ENCODE peak calls at places on chromosomes 2 and 18, in eight cellular contexts. A is mammary epithelial cell, T is astrocyte, F is HCT116, Y is GM23248, I is hepatocyte, D is neural progenitor cell, N is OCI-LY7. W is an unnamed sample.

GRCh38 chr2:84338069-84338468 is 121.0 kb downstream of the SUCLG1 start:
- DNase-seq in A (no peak), T (no peak), F (no peak), Y (peak; percentile 71), I (no peak), D (no peak), N (no peak), W (no peak)

GRCh38 chr2:158457092-158457825 is 507 bp downstream of the PKP4 start:
- DNase-seq in A (peak; percentile 73), T (peak; percentile 52), F (no peak), Y (peak; percentile 88), I (peak; percentile 82), D (peak; percentile 82), N (peak; percentile 62), W (peak; percentile 63)

GRCh38 chr18:62736077-62736476 is 20.7 kb downstream of the PHLPP1 start:
- DNase-seq in A (no peak), T (no peak), F (no peak), Y (no peak), I (no peak), D (no peak), N (no peak), W (no peak)

GRCh38 chr2:242060212-242060835 is 190.8 kb downstream of the RTP5 start:
- DNase-seq in A (peak; percentile 45), T (peak; percentile 60), F (no peak), Y (peak; percentile 92), I (peak; percentile 44), D (no peak), N (no peak), W (no peak)

GRCh38 chr2:203681978-203682377 is 24.5 kb upstream of the CD28 start:
- DNase-seq in A (peak; percentile 71), T (no peak), F (no peak), Y (peak; percentile 73), I (no peak), D (no peak), N (no peak), W (no peak)

GRCh38 chr18:79799619-79800352 is 2.0 kb downstream of the KCNG2 start:
- DNase-seq in A (no peak), T (no peak), F (no peak), Y (no peak), I (no peak), D (no peak), N (peak; percentile 65), W (no peak)

GRCh38 chr2:196597531-196597930 is 42.0 kb upstream of the CCDC150 start:
- DNase-seq in A (no peak), T (peak; percentile 14), F (no peak), Y (peak; percentile 46), I (no peak), D (no peak), N (no peak), W (no peak)

GRCh38 chr2:85578243-85579180 is 1.1 kb downstream of the VAMP8 start:
- DNase-seq in A (no peak), T (no peak), F (no peak), Y (no peak), I (no peak), D (no peak), N (peak; percentile 81), W (no peak)

GRCh38 chr2:46194856-46195255 is 102.4 kb upstream of the EPAS1 start:
- DNase-seq in A (no peak), T (no peak), F (no peak), Y (no peak), I (no peak), D (no peak), N (no peak), W (no peak)

GRCh38 chr2:217932661-217933325 is 70.0 kb downstream of the TNS1 start:
- DNase-seq in A (no peak), T (peak; percentile 64), F (no peak), Y (peak; percentile 59), I (no peak), D (peak; percentile 35), N (no peak), W (peak; percentile 39)

GRCh38 chr2:1722692-1723091 is 21.6 kb downstream of the PXDN start:
- DNase-seq in A (no peak), T (no peak), F (no peak), Y (no peak), I (no peak), D (no peak), N (no peak), W (no peak)

GRCh38 chr18:76126327-76126726 is 368.7 kb downstream of the ZNF516 start:
- DNase-seq in A (no peak), T (no peak), F (no peak), Y (no peak), I (no peak), D (peak; percentile 64), N (no peak), W (peak; percentile 41)

GRCh38 chr2:105775809-105776559 is 31.3 kb downstream of the NCK2 start:
- DNase-seq in A (no peak), T (no peak), F (no peak), Y (no peak), I (no peak), D (no peak), N (peak; percentile 62), W (no peak)

GRCh38 chr2:44825702-44826101 is 115.8 kb upstream of the SIX3 start:
- DNase-seq in A (no peak), T (no peak), F (no peak), Y (no peak), I (peak; percentile 24), D (no peak), N (no peak), W (no peak)

GRCh38 chr2:3762771-3763447 is 59.5 kb downstream of the DCDC2C start:
- DNase-seq in A (no peak), T (no peak), F (no peak), Y (no peak), I (no peak), D (no peak), N (no peak), W (no peak)

GRCh38 chr2:26964446-26964845 is 6.0 kb upstream of the MAPRE3 start:
- DNase-seq in A (no peak), T (no peak), F (no peak), Y (no peak), I (no peak), D (no peak), N (no peak), W (no peak)

GRCh38 chr18:36412778-36413177 is 115.3 kb downstream of the FHOD3 start:
- DNase-seq in A (no peak), T (no peak), F (no peak), Y (peak; percentile 62), I (peak; percentile 28), D (peak; percentile 36), N (no peak), W (peak; percentile 73)

GRCh38 chr2:69741281-69742169 is at the start of gene ANXA4:
- DNase-seq in A (peak; percentile 87), T (peak; percentile 61), F (peak; percentile 62), Y (peak; percentile 91), I (peak; percentile 91), D (peak; percentile 60), N (peak; percentile 16), W (peak; percentile 73)

GRCh38 chr2:38866773-38867443 is 8.8 kb downstream of the DHX57 start:
- DNase-seq in A (peak; percentile 88), T (no peak), F (no peak), Y (peak; percentile 2), I (no peak), D (no peak), N (no peak), W (no peak)

GRCh38 chr2:11949732-11950503 is 203.5 kb downstream of the LPIN1 start:
- DNase-seq in A (no peak), T (no peak), F (no peak), Y (peak; percentile 33), I (no peak), D (no peak), N (peak; percentile 82), W (no peak)

GRCh38 chr2:165162466-165162865 is 41.4 kb downstream of the SCN3A start:
- DNase-seq in A (no peak), T (no peak), F (no peak), Y (no peak), I (no peak), D (no peak), N (no peak), W (no peak)

DNA sequence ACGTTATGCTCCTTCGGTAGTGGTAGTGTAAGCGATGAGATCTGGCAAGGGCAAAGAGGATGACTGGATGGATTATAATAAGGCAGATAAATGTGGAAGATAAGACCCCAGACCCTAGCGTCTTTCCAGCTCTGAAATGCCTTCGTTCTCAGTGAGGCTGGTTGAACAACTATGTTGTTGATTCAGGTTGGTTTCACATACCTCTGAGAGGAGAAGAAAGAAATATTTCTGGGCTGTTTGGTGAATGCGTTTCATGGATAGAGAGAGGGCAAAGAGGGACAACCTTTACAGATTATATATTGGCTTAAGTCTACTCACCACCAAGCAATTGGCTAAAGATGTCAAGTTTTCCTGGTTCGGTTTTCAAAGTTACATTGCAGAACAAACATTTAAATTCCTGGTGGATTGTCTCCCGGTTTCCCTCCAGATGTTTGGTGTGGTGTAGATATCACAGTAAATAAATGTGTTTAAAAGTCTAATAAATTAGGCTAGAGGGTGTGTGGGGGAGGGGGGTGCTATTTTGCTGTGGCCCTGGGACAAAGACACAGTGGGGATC is 190.1 kb upstream of the GLI2 start:
- DNase-seq in A (no peak), T (peak; percentile 39), F (no peak), Y (no peak), I (no peak), D (no peak), N (no peak), W (no peak)
- H3K4me3 ChIP-seq in A (no peak overlapping the region), T (no peak overlapping the region), F (no peak overlapping the region), Y (peak overlapping the region; percentile 37), I (no peak overlapping the region), D (no peak overlapping the region), N (no peak overlapping the region), W (no peak overlapping the region)

GRCh38 chr18:70295192-70295522 is 6.3 kb downstream of the SOCS6 start:
- DNase-seq in A (no peak), T (no peak), F (no peak), Y (no peak), I (no peak), D (no peak), N (no peak), W (no peak)
- H4K20me1 ChIP-seq in A (peaks cover 2% of the 10 kb centered on the region), T (peaks cover 89% of the 10 kb centered on the region), F (peaks cover 3% of the 10 kb centered on the region), Y (peaks cover 20% of the 10 kb centered on the region), I (peaks cover 92% of the 10 kb centered on the region), D (peaks cover 97% of the 10 kb centered on the region), N (no peaks in the 10 kb centered on the region), W (peaks cover 9% of the 10 kb centered on the region)

DNA sequence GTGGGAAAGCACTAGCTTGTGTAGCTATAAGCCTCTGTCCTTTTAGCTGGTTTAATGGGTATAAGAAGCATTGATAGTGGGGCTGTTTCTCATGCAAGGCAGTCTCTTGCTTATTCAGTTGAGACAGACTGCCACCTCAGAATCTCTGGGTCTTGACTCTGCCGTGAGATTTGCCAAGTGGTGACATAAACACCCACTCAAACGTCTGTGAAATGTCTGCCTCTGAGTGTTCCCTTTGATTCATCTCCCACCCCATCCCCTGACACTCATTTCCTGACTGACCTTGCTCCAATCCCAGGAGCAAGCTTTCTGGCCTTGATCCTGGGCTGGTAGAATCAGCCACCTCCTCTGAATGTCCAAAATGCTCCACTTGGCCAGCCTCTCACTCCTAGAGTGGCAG is 141.9 kb upstream of the RBMS1 start:
- DNase-seq in A (peak; percentile 9), T (peak; percentile 60), F (no peak), Y (peak; percentile 93), I (no peak), D (no peak), N (no peak), W (no peak)
- H3K4me3 ChIP-seq in A (no peak overlapping the region), T (no peak overlapping the region), F (no peak overlapping the region), Y (peak overlapping the region; percentile 35), I (no peak overlapping the region), D (no peak overlapping the region), N (no peak overlapping the region), W (no peak overlapping the region)

DNA sequence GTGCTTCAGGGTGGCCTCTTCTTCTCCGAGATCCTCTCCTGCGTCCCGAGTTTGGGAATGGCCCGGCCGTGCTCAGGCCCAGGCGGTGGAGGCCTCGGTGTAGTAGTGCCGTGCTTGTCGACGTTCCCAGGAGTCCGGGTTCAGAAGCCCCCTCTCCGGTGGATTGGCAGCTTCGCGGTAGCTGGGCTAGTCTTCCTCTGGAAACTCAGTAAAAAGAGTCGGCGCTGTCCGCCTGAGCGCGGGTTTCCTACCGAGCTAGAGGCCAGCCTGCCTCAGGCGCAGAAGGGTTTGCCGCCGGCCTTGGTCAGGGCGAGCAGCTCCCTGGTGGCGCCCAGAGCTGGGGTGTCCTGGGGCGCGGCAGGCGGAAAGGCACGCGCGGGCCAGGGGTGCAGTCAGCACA is 3.2 kb downstream of the RALBP1 start:
- DNase-seq in A (no peak), T (no peak), F (no peak), Y (no peak), I (no peak), D (no peak), N (no peak), W (peak; percentile 9)
- H4K20me1 ChIP-seq in A (no peaks in the 10 kb centered on the region), T (peaks cover 46% of the 10 kb centered on the region), F (no peaks in the 10 kb centered on the region), Y (peaks cover 4% of the 10 kb centered on the region), I (peaks cover 6% of the 10 kb centered on the region), D (no peaks in the 10 kb centered on the region), N (no peaks in the 10 kb centered on the region), W (peaks cover 16% of the 10 kb centered on the region)

W was measured in GM23338.